ENCODE peak calls at places on chromosome X, in ten cellular contexts. One of them, this sample, is unnamed.

GRCh38 chrX:97639526-97639925 is 755.8 kb downstream of the RPA4 start:
- DNase-seq in psoas muscle: no peak
- DNase-seq in GM23338: peak
- DNase-seq in MM.1S: peak
- DNase-seq in activated CD8-positive, alpha-beta T cell treated with anti-CD3 and anti-CD28 coated beads for 36 hours: peak
- DNase-seq in BJ: no peak
- DNase-seq in endothelial cell: no peak
- DNase-seq in sigmoid colon: no peak
- DNase-seq in right atrium auricular region: no peak
- DNase-seq in astrocyte of the spinal cord: no peak
- DNase-seq in this sample: no peak

GRCh38 chrX:1483843-1484637 is 31.3 kb upstream of the ASMTL start:
- DNase-seq in astrocyte of the spinal cord: no peak
- DNase-seq in endothelial cell: no peak
- DNase-seq in psoas muscle: no peak
- DNase-seq in GM23338: no peak
- DNase-seq in activated CD8-positive, alpha-beta T cell treated with anti-CD3 and anti-CD28 coated beads for 36 hours: peak
- DNase-seq in sigmoid colon: peak
- DNase-seq in BJ: no peak
- DNase-seq in right atrium auricular region: peak
- DNase-seq in MM.1S: no peak
- DNase-seq in this sample: peak

GRCh38 chrX:110944793-110945466 is 149.3 kb upstream of the CHRDL1 start:
- DNase-seq in psoas muscle: no peak
- DNase-seq in endothelial cell: no peak
- DNase-seq in GM23338: peak
- DNase-seq in BJ: no peak
- DNase-seq in right atrium auricular region: no peak
- DNase-seq in activated CD8-positive, alpha-beta T cell treated with anti-CD3 and anti-CD28 coated beads for 36 hours: no peak
- DNase-seq in astrocyte of the spinal cord: peak
- DNase-seq in sigmoid colon: no peak
- DNase-seq in MM.1S: no peak
- DNase-seq in this sample: no peak

GRCh38 chrX:43633757-43634156 is 22.3 kb upstream of the MAOA start:
- DNase-seq in activated CD8-positive, alpha-beta T cell treated with anti-CD3 and anti-CD28 coated beads for 36 hours: no peak
- DNase-seq in psoas muscle: no peak
- DNase-seq in endothelial cell: no peak
- DNase-seq in right atrium auricular region: no peak
- DNase-seq in sigmoid colon: no peak
- DNase-seq in GM23338: no peak
- DNase-seq in BJ: no peak
- DNase-seq in MM.1S: no peak
- DNase-seq in astrocyte of the spinal cord: no peak
- DNase-seq in this sample: no peak

GRCh38 chrX:153875391-153876111 is 10.4 kb downstream of the L1CAM start:
- DNase-seq in BJ: no peak
- DNase-seq in endothelial cell: peak
- DNase-seq in sigmoid colon: no peak
- DNase-seq in MM.1S: peak
- DNase-seq in astrocyte of the spinal cord: peak
- DNase-seq in right atrium auricular region: no peak
- DNase-seq in psoas muscle: peak
- DNase-seq in activated CD8-positive, alpha-beta T cell treated with anti-CD3 and anti-CD28 coated beads for 36 hours: peak
- DNase-seq in GM23338: peak
- DNase-seq in this sample: peak

GRCh38 chrX:920234-920799 is 289.7 kb downstream of the SHOX start:
- DNase-seq in activated CD8-positive, alpha-beta T cell treated with anti-CD3 and anti-CD28 coated beads for 36 hours: no peak
- DNase-seq in sigmoid colon: no peak
- DNase-seq in MM.1S: no peak
- DNase-seq in BJ: peak
- DNase-seq in psoas muscle: peak
- DNase-seq in astrocyte of the spinal cord: no peak
- DNase-seq in GM23338: no peak
- DNase-seq in endothelial cell: no peak
- DNase-seq in right atrium auricular region: no peak
- DNase-seq in this sample: no peak

GRCh38 chrX:290476-291166 is 9.4 kb downstream of the PLCXD1 start:
- DNase-seq in endothelial cell: no peak
- DNase-seq in MM.1S: no peak
- DNase-seq in sigmoid colon: peak
- DNase-seq in astrocyte of the spinal cord: no peak
- DNase-seq in right atrium auricular region: no peak
- DNase-seq in GM23338: no peak
- DNase-seq in psoas muscle: no peak
- DNase-seq in activated CD8-positive, alpha-beta T cell treated with anti-CD3 and anti-CD28 coated beads for 36 hours: no peak
- DNase-seq in BJ: no peak
- DNase-seq in this sample: no peak

GRCh38 chrX:15293471-15293870 is 22.0 kb downstream of the ASB11 start:
- DNase-seq in BJ: no peak
- DNase-seq in GM23338: no peak
- DNase-seq in sigmoid colon: no peak
- DNase-seq in psoas muscle: no peak
- DNase-seq in right atrium auricular region: no peak
- DNase-seq in activated CD8-positive, alpha-beta T cell treated with anti-CD3 and anti-CD28 coated beads for 36 hours: no peak
- DNase-seq in astrocyte of the spinal cord: no peak
- DNase-seq in endothelial cell: no peak
- DNase-seq in MM.1S: no peak
- DNase-seq in this sample: no peak

GRCh38 chrX:110741213-110741796 is 54.3 kb downstream of the CHRDL1 start:
- DNase-seq in GM23338: peak
- DNase-seq in sigmoid colon: no peak
- DNase-seq in right atrium auricular region: no peak
- DNase-seq in BJ: no peak
- DNase-seq in MM.1S: no peak
- DNase-seq in astrocyte of the spinal cord: peak
- DNase-seq in psoas muscle: no peak
- DNase-seq in activated CD8-positive, alpha-beta T cell treated with anti-CD3 and anti-CD28 coated beads for 36 hours: no peak
- DNase-seq in endothelial cell: no peak
- DNase-seq in this sample: no peak

DNA sequence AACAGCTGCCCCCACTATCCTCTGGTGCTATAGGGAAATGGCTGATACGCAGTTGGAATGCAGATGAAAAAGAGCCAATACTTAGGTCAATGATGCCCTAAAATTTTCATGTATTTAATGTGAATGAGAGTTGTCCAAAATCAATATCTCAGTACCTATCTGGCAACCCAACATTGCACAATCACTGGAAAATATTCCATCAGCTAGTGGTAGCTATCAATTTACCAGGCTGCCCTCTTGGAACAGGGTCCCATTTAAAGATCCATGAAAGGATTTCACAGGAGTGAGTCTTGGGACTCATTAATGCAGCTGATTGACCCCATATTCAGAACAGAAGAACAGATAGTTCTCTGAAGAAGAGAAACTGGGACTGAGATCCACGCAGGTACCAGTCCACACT is 638.9 kb downstream of the SMARCA1 start:
- DNase-seq in astrocyte of the spinal cord: no peak
- DNase-seq in GM23338: no peak
- DNase-seq in sigmoid colon: no peak
- DNase-seq in BJ: no peak
- DNase-seq in right atrium auricular region: no peak
- DNase-seq in MM.1S: no peak
- DNase-seq in psoas muscle: no peak
- DNase-seq in endothelial cell: no peak
- DNase-seq in activated CD8-positive, alpha-beta T cell treated with anti-CD3 and anti-CD28 coated beads for 36 hours: no peak
- DNase-seq in this sample: no peak
- TF ChIP-seq CTCF in astrocyte of the spinal cord: no peak
- TF ChIP-seq CTCF in GM23338: no peak
- TF ChIP-seq CTCF in sigmoid colon: no peak
- TF ChIP-seq CTCF in BJ: no peak
- TF ChIP-seq CTCF in right atrium auricular region: no peak
- TF ChIP-seq CTCF in MM.1S: no peak
- TF ChIP-seq CTCF in psoas muscle: no peak
- TF ChIP-seq CTCF in endothelial cell: no peak
- TF ChIP-seq CTCF in activated CD8-positive, alpha-beta T cell treated with anti-CD3 and anti-CD28 coated beads for 36 hours: no peak
- TF ChIP-seq CTCF in this sample: no peak

DNA sequence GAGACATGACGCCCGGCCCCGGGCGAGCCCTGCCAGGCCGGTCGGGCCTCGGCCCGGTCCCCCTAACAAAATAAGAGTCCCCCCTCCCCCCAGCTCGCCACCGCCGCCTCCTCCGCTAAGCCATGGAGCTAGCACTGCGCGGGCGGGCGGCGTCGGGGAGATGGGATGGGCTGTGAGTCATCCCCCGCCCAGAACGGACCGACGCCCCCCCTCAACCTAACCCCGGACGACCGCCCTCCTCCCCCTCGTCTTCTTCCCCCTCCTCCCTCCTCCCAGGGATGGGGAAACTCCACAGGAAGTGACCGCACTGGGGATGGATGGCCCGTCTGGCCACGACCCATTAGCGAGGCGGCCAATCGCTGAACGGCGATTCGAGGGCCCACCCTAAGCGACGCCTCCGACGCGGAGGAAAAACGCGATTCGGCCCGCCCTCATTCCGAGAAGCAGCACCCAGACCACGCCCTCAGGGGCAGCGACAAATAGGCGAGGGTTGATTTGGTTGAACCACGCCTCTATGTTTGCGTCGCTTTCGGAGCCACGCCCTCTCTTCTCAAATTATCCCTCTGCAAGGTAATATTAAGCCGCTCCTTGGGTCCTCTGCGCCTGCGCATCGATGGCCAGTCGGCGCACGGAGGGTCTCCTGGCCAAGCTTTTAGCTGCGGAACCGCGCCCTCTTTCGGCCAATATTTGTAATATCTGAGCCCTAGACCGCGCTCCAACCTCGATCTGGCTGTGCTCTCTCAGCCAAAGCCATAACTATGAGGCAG is at the start of gene TFE3:
- DNase-seq in astrocyte of the spinal cord: peak
- DNase-seq in endothelial cell: peak
- DNase-seq in MM.1S: peak
- DNase-seq in activated CD8-positive, alpha-beta T cell treated with anti-CD3 and anti-CD28 coated beads for 36 hours: peak
- DNase-seq in GM23338: peak
- DNase-seq in sigmoid colon: peak
- DNase-seq in psoas muscle: peak
- DNase-seq in BJ: peak
- DNase-seq in right atrium auricular region: peak
- DNase-seq in this sample: peak
- TF ChIP-seq CTCF in astrocyte of the spinal cord: peak
- TF ChIP-seq CTCF in endothelial cell: peak
- TF ChIP-seq CTCF in MM.1S: peak
- TF ChIP-seq CTCF in activated CD8-positive, alpha-beta T cell treated with anti-CD3 and anti-CD28 coated beads for 36 hours: peak
- TF ChIP-seq CTCF in GM23338: peak
- TF ChIP-seq CTCF in sigmoid colon: no peak
- TF ChIP-seq CTCF in psoas muscle: peak
- TF ChIP-seq CTCF in BJ: peak
- TF ChIP-seq CTCF in right atrium auricular region: peak
- TF ChIP-seq CTCF in this sample: peak

DNA sequence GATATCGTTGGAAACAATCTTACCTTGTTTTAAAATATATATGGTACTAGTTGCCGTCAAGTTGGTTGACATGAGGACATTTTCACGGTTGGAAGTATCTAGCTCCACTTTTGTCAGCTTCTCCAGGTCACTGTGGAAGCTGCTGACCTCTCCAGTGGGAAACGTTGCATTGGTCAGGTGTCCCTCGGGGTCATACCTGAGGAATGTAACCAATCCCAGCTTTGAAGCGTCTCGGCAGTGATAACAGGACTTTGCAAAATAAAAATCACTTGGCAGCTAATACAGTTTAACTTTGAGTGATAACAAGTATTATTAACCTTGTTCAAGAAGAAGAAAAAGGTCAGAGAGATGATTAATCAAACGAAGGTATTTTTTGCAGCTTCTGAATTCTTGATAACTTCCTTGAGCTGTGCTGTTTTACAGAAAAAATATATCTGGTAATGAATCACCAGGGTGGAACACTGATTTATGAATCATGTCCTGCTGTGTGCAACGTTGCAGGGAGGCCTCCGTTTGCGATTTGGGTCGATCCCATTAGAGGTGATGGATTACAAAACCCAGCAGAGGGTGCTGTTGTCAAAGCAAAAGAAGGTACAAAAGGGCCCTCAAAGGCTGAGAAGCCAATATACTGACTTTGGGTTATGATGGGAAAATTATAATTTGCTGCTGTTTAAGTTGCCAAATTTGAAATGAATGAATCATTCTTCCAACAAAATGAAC is 60.1 kb downstream of the SH2D1A start:
- DNase-seq in psoas muscle: no peak
- DNase-seq in GM23338: peak
- DNase-seq in endothelial cell: peak
- DNase-seq in right atrium auricular region: peak
- DNase-seq in MM.1S: peak
- DNase-seq in activated CD8-positive, alpha-beta T cell treated with anti-CD3 and anti-CD28 coated beads for 36 hours: peak
- DNase-seq in sigmoid colon: peak
- DNase-seq in astrocyte of the spinal cord: peak
- DNase-seq in BJ: no peak
- DNase-seq in this sample: peak
- TF ChIP-seq CTCF in psoas muscle: peak
- TF ChIP-seq CTCF in GM23338: peak
- TF ChIP-seq CTCF in endothelial cell: peak
- TF ChIP-seq CTCF in right atrium auricular region: peak
- TF ChIP-seq CTCF in MM.1S: peak
- TF ChIP-seq CTCF in activated CD8-positive, alpha-beta T cell treated with anti-CD3 and anti-CD28 coated beads for 36 hours: peak
- TF ChIP-seq CTCF in sigmoid colon: no peak
- TF ChIP-seq CTCF in astrocyte of the spinal cord: peak
- TF ChIP-seq CTCF in BJ: peak
- TF ChIP-seq CTCF in this sample: peak

DNA sequence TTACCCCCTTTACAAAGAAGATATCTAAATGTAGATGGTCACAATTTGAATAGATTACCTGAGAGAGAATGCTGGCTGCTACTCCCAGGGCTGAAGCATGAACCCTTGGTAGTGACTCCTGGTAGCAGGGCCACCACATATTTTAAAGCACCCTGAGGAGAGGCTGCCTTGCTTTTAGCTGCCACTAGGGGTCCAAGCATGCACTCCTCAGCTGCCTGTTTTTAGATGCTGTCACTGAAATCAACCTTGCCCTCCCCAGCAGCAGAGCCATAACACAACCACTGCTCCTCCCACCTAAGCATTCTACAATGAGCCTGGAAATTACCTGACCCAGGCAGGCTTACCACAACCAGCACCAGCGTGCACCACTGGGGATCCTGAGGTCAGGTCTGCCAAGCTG is 850.9 kb downstream of the FAM133A start:
- DNase-seq in GM23338: peak
- DNase-seq in endothelial cell: no peak
- DNase-seq in psoas muscle: no peak
- DNase-seq in activated CD8-positive, alpha-beta T cell treated with anti-CD3 and anti-CD28 coated beads for 36 hours: no peak
- DNase-seq in astrocyte of the spinal cord: no peak
- DNase-seq in sigmoid colon: no peak
- DNase-seq in right atrium auricular region: no peak
- DNase-seq in MM.1S: peak
- DNase-seq in BJ: no peak
- DNase-seq in this sample: no peak
- TF ChIP-seq CTCF in GM23338: peak
- TF ChIP-seq CTCF in endothelial cell: no peak
- TF ChIP-seq CTCF in psoas muscle: no peak
- TF ChIP-seq CTCF in activated CD8-positive, alpha-beta T cell treated with anti-CD3 and anti-CD28 coated beads for 36 hours: no peak
- TF ChIP-seq CTCF in astrocyte of the spinal cord: no peak
- TF ChIP-seq CTCF in sigmoid colon: no peak
- TF ChIP-seq CTCF in right atrium auricular region: no peak
- TF ChIP-seq CTCF in MM.1S: peak
- TF ChIP-seq CTCF in BJ: no peak
- TF ChIP-seq CTCF in this sample: no peak

GRCh38 chrX:136080766-136081165 is 66.6 kb upstream of the FHL1 start:
- DNase-seq in GM23338: no peak
- DNase-seq in MM.1S: no peak
- DNase-seq in BJ: no peak
- DNase-seq in right atrium auricular region: no peak
- DNase-seq in astrocyte of the spinal cord: no peak
- DNase-seq in psoas muscle: no peak
- DNase-seq in activated CD8-positive, alpha-beta T cell treated with anti-CD3 and anti-CD28 coated beads for 36 hours: no peak
- DNase-seq in sigmoid colon: no peak
- DNase-seq in endothelial cell: no peak
- DNase-seq in this sample: no peak

GRCh38 chrX:136076942-136077341 is 70.4 kb upstream of the FHL1 start:
- DNase-seq in BJ: no peak
- DNase-seq in right atrium auricular region: no peak
- DNase-seq in endothelial cell: no peak
- DNase-seq in GM23338: no peak
- DNase-seq in psoas muscle: no peak
- DNase-seq in sigmoid colon: no peak
- DNase-seq in MM.1S: peak
- DNase-seq in astrocyte of the spinal cord: no peak
- DNase-seq in activated CD8-positive, alpha-beta T cell treated with anti-CD3 and anti-CD28 coated beads for 36 hours: no peak
- DNase-seq in this sample: no peak
- TF ChIP-seq CTCF in BJ: no peak
- TF ChIP-seq CTCF in right atrium auricular region: no peak
- TF ChIP-seq CTCF in endothelial cell: no peak
- TF ChIP-seq CTCF in GM23338: no peak
- TF ChIP-seq CTCF in psoas muscle: no peak
- TF ChIP-seq CTCF in sigmoid colon: no peak
- TF ChIP-seq CTCF in MM.1S: no peak
- TF ChIP-seq CTCF in astrocyte of the spinal cord: no peak
- TF ChIP-seq CTCF in activated CD8-positive, alpha-beta T cell treated with anti-CD3 and anti-CD28 coated beads for 36 hours: no peak
- TF ChIP-seq CTCF in this sample: no peak

This sample was measured in GM10248.